ENCODE peak calls at places on chromosomes 16 and 17, in seven cellular contexts. Q is natural killer cell, Y is stomach, F is IMR-90, X is bronchial epithelial cell, M is HFFc6, S is mammary epithelial cell. I is an unnamed sample.

GRCh38 chr16:3573146-3573815 is 3.9 kb downstream of the NLRC3 start:
- DNase-seq in S (no peak), Q (no peak), X (no peak), Y (no peak), F (no peak), M (no peak), I (no peak)

GRCh38 chr17:43907425-43907981 is at the start of gene MPP2:
- DNase-seq in M (peak), X (peak), Q (peak), F (peak), S (no peak), Y (peak), I (peak)

GRCh38 chr17:9644910-9645751 is at the start of gene USP43:
- DNase-seq in M (no peak), F (no peak), S (peak), Y (peak), X (peak), Q (peak), I (peak)

GRCh38 chr16:50941651-50942050 is 199.8 kb downstream of the CYLD start:
- DNase-seq in M (no peak), Y (no peak), S (no peak), X (no peak), Q (no peak), F (no peak), I (no peak)

GRCh38 chr17:7281953-7282751 is 634 bp downstream of the SLC2A4 start:
- DNase-seq in M (no peak), Q (no peak), S (no peak), X (no peak), Y (no peak), F (no peak), I (no peak)

GRCh38 chr16:69195371-69196029 is 8.5 kb downstream of the SNTB2 start:
- DNase-seq in Q (no peak), S (no peak), X (no peak), F (no peak), M (no peak), Y (no peak), I (no peak)

GRCh38 chr17:9768381-9768934 is 22.9 kb downstream of the DHRS7C start:
- DNase-seq in Y (no peak), Q (no peak), F (peak), S (peak), M (peak), X (peak), I (no peak)

GRCh38 chr17:19331134-19331533 is 31.4 kb downstream of the B9D1 start:
- DNase-seq in Y (peak), X (peak), F (peak), Q (no peak), S (no peak), M (peak), I (no peak)

GRCh38 chr17:8954339-8954738 is 11.2 kb downstream of the PIK3R5 start:
- DNase-seq in S (no peak), M (no peak), Q (peak), Y (peak), F (no peak), X (no peak), I (peak)

GRCh38 chr16:4679156-4679853 is 14.1 kb upstream of the NUDT16L1 start:
- DNase-seq in S (no peak), F (no peak), X (no peak), Q (no peak), Y (peak), M (no peak), I (no peak)

GRCh38 chr17:51540151-51540550 is 279.8 kb downstream of the UTP18 start:
- DNase-seq in Q (no peak), X (no peak), Y (no peak), F (no peak), S (no peak), M (no peak), I (no peak)

GRCh38 chr17:73138541-73139138 is 26.2 kb upstream of the SSTR2 start:
- DNase-seq in Y (no peak), S (no peak), F (no peak), X (no peak), M (no peak), Q (no peak), I (no peak)

GRCh38 chr17:44438634-44439033 is 49.2 kb upstream of the ITGA2B start:
- DNase-seq in F (no peak), M (no peak), Q (peak), S (no peak), X (no peak), Y (peak), I (no peak)

GRCh38 chr16:79768594-79768993 is 168.1 kb upstream of the MAF start:
- DNase-seq in M (no peak), F (no peak), S (peak), Y (no peak), Q (no peak), X (peak), I (no peak)

GRCh38 chr17:43728081-43728480 is 30.5 kb downstream of the SOST start:
- DNase-seq in F (no peak), S (no peak), Q (no peak), Y (no peak), M (no peak), X (no peak), I (no peak)

DNA sequence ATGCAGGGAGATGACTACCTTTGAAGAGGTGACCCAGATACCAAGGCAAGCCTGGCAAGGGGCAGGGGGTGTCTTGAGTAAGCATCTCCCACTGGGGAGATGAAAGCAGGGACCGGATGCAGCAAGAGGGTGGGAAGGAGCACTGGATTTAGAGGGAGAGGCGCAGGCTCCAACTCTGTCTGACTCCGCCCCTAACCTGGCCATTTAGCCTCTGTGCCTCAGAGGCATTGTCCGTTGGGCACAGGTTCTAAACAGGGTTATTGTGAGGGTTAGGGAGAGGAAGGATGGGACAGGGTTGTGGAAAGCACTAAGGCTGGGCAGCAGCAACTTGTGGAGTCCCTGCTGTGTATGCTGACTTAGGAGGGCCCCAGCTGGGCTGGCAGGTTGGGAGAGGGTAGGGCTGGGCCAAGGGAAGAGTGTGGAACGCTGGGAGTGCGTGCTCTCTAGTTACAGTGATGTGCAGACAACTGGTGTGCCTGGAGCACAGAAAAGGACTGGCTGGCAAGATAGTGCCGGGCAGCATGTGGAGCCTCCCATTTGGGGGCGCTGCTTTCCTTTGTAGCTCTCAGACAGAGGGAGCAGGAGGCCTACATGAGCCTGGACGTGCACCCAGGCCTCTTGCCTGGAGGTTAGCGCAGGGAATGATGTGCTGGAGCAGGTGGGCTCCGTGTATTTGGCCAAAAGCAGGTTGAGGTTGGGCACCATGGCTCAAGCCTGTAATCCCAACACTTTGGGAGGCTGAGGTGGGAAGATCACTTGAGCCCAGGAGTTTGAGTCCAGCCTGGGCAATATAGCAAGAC is 26.2 kb downstream of the TBX2 start:
- DNase-seq in S (no peak), F (no peak), Q (no peak), M (no peak), X (no peak), Y (no peak), I (no peak)
- TF ChIP-seq CTCF in S (no peak), F (no peak), Q (no peak), M (peak), X (peak), Y (no peak), I (no peak)

GRCh38 chr16:9969580-9969979 is 212.6 kb downstream of the GRIN2A start:
- DNase-seq in F (no peak), X (no peak), Q (no peak), S (no peak), Y (no peak), M (no peak), I (no peak)
- TF ChIP-seq CTCF in F (no peak), X (no peak), Q (no peak), S (no peak), Y (no peak), M (peak), I (no peak)

DNA sequence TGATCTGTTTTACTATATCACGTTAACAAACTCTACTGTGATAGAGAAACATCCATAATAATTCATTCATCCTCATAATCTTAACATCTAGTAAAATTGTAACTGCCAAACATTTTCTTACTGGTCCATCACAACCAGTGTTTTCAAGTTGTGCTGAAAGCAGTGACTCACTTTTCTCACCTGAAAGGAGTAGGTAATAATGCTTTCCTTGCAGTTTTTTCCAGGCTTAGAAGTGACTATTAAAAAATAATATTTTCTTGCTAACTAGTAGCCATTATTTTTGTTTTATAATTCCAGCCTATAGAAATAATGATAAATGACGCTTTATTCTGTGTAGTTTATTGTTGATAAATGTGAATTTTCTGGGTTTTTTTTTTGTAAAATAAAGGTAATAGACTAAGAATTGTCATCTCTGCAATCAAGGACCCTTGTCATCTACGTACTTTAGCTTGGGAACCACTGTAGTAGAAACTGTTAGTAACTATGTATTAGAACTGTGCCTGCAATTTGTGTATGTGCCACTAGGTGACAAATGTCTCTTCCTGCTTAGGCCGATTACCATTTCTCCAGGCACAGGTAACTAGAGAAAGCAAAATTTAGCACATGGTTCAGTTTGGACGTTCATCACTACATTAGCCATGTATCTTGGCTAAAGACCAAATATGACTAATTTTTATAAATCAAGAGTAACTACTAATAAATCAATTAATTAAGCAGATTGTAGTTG is 409.4 kb upstream of the ERCC4 start:
- DNase-seq in Y (no peak), Q (no peak), M (no peak), F (no peak), S (no peak), X (no peak), I (no peak)
- TF ChIP-seq CTCF in Y (no peak), Q (no peak), M (peak), F (no peak), S (peak), X (no peak), I (peak)

GRCh38 chr16:66458853-66459252 is 31.8 kb downstream of the BEAN1 start:
- DNase-seq in Q (no peak), Y (no peak), M (no peak), F (no peak), X (no peak), S (no peak), I (no peak)

GRCh38 chr16:66457888-66458287 is 30.8 kb downstream of the BEAN1 start:
- DNase-seq in Q (no peak), M (peak), X (peak), Y (no peak), S (peak), F (peak), I (no peak)

GRCh38 chr16:66458292-66458691 is 31.2 kb downstream of the BEAN1 start:
- DNase-seq in M (no peak), S (no peak), X (no peak), Q (no peak), Y (no peak), F (no peak), I (no peak)

GRCh38 chr16:66460703-66461102 is 33.6 kb downstream of the BEAN1 start:
- DNase-seq in F (no peak), X (no peak), S (no peak), Y (no peak), M (no peak), Q (no peak), I (no peak)

DNA sequence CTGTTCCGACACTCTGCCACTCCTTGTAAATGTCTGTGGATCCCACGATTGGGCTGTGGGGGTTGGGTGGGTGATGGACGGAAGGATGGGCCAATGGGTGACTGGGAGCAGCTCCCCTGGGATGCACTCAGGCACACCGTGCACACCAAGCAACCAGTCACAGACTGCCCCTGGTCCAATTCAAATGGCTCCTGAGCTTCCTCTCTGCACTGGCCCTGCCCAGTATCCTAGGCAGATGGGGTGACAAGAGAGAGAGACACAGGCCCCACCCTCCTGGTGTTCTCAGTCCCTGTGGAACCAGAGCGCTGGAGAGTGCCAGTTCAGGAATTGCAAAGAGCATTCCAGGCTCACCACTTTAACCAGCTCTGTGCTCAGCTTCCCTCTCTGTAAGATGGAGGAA is 32.8 kb downstream of the BEAN1 start:
- DNase-seq in F (no peak), Y (no peak), S (no peak), X (no peak), M (peak), Q (no peak), I (no peak)
- TF ChIP-seq CTCF in F (no peak), Y (no peak), S (no peak), X (no peak), M (no peak), Q (no peak), I (no peak)

GRCh38 chr16:57663436-57663835 is 4.7 kb upstream of the ADGRG3 start:
- DNase-seq in Q (no peak), F (no peak), X (no peak), Y (no peak), S (no peak), M (no peak), I (no peak)

GRCh38 chr16:57661936-57662906 is 5.9 kb upstream of the ADGRG3 start:
- DNase-seq in Q (no peak), X (no peak), Y (no peak), M (no peak), F (no peak), S (no peak), I (no peak)

GRCh38 chr16:57665541-57665940 is 2.6 kb upstream of the ADGRG3 start:
- DNase-seq in M (no peak), X (no peak), F (no peak), Q (no peak), Y (no peak), S (no peak), I (no peak)

GRCh38 chr16:57664662-57665025 is 3.5 kb upstream of the ADGRG3 start:
- DNase-seq in X (no peak), S (no peak), Q (no peak), Y (no peak), M (no peak), F (no peak), I (no peak)

GRCh38 chr16:57663917-57664661 is 4.0 kb upstream of the ADGRG3 start:
- DNase-seq in X (no peak), Q (no peak), S (no peak), M (no peak), Y (no peak), F (no peak), I (no peak)
- TF ChIP-seq CTCF in X (no peak), Q (no peak), S (no peak), M (peak), Y (no peak), F (no peak), I (no peak)

GRCh38 chr17:27609606-27610303 is 21.2 kb upstream of the LGALS9 start:
- DNase-seq in X (peak), M (peak), Y (peak), Q (no peak), F (peak), S (peak), I (no peak)
- TF ChIP-seq CTCF in X (peak), M (peak), Y (no peak), Q (no peak), F (peak), S (peak), I (peak)

GRCh38 chr16:19659554-19659953 is 58.5 kb downstream of the KNOP1 start:
- DNase-seq in Q (no peak), X (no peak), F (peak), M (no peak), S (no peak), Y (no peak), I (no peak)
- TF ChIP-seq CTCF in Q (no peak), X (no peak), F (no peak), M (peak), S (no peak), Y (no peak), I (no peak)

GRCh38 chr16:25138130-25138529 is 26.6 kb downstream of the LCMT1 start:
- DNase-seq in S (no peak), M (no peak), F (no peak), Q (no peak), Y (no peak), X (no peak), I (no peak)
- TF ChIP-seq CTCF in S (no peak), M (no peak), F (no peak), Q (no peak), Y (no peak), X (no peak), I (no peak)

GRCh38 chr17:58344047-58344790 is 7.8 kb downstream of the SUPT4H1 start:
- DNase-seq in F (no peak), S (no peak), X (no peak), Q (peak), M (no peak), Y (peak), I (no peak)

GRCh38 chr17:58341861-58342475 is 10.0 kb downstream of the SUPT4H1 start:
- DNase-seq in F (no peak), Q (no peak), M (no peak), X (no peak), Y (no peak), S (no peak), I (no peak)

GRCh38 chr17:58343131-58343530 is 8.9 kb downstream of the SUPT4H1 start:
- DNase-seq in Y (no peak), S (no peak), X (no peak), F (no peak), Q (no peak), M (no peak), I (no peak)

GRCh38 chr17:58345500-58345899 is 6.5 kb downstream of the SUPT4H1 start:
- DNase-seq in Y (no peak), M (no peak), X (no peak), F (no peak), S (no peak), Q (no peak), I (no peak)

DNA sequence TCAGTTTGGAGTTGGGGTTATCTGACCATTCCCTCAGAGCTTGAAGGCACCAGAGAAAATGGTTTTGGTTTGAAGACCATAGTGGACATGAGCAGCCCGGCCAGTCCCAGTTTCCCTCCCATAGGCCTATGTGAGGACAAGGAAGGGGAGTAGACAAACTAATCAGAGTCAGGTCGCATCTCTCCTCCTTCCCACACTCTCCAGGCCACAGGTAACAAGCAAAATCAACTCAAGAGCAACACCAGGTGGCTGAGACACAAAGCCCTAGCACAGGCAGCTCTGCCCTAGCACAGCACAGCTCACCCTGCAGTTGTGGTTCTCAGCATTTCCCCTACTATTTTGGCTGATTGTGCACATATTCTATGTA is 7.2 kb downstream of the SUPT4H1 start:
- DNase-seq in X (no peak), F (no peak), S (no peak), M (no peak), Q (peak), Y (no peak), I (no peak)
- TF ChIP-seq CTCF in X (no peak), F (no peak), S (no peak), M (no peak), Q (peak), Y (no peak), I (no peak)